ENCODE peak calls at places on chromosomes 2 and 18, in five cellular contexts. B is progenitor cell of endocrine pancreas, L is A549, A is nephron progenitor cell, H is mesothelial cell of epicardium. M is an unnamed sample.

GRCh38 chr18:55142413-55142812 is 183.2 kb upstream of the CCDC68 start:
- DNase-seq in A (no peak), H (no peak), B (no peak), L (no peak), M (no peak)

GRCh38 chr2:71150082-71150816 is 19.8 kb downstream of the MPHOSPH10 start:
- DNase-seq in H (no peak), B (no peak), L (no peak), A (no peak), M (no peak)

GRCh38 chr2:69997296-69998184 is 36.1 kb upstream of the ASPRV1 start:
- DNase-seq in L (peak), H (peak), B (no peak), A (no peak), M (no peak)

GRCh38 chr18:77948571-77948970 is 698.9 kb downstream of the GALR1 start:
- DNase-seq in B (no peak), L (no peak), H (no peak), A (no peak), M (no peak)

GRCh38 chr2:35783723-35784122 is 571.9 kb upstream of the CRIM1 start:
- DNase-seq in A (no peak), L (no peak), H (no peak), B (no peak), M (no peak)

GRCh38 chr2:189661957-189662321 is 680 bp downstream of the ASNSD1 start:
- DNase-seq in B (no peak), H (no peak), L (no peak), A (no peak), M (no peak)

GRCh38 chr2:26316041-26316440 is 29.9 kb upstream of the SELENOI start:
- DNase-seq in B (no peak), A (no peak), H (no peak), L (peak), M (no peak)

GRCh38 chr2:60453301-60453700 is 100.2 kb downstream of the BCL11A start:
- DNase-seq in B (no peak), H (peak), A (peak), L (no peak), M (no peak)

GRCh38 chr2:203328735-203329549 is 748 bp downstream of the ABI2 start:
- DNase-seq in B (no peak), A (peak), L (peak), H (peak), M (peak)

GRCh38 chr2:100194951-100195350 is 52.6 kb upstream of the AFF3 start:
- DNase-seq in L (no peak), A (no peak), H (no peak), B (no peak), M (no peak)

GRCh38 chr2:64115808-64116598 is 28.2 kb downstream of the PELI1 start:
- DNase-seq in L (no peak), B (no peak), A (no peak), H (no peak), M (no peak)

GRCh38 chr2:125656190-125656589 is 999.8 kb upstream of the GYPC start:
- DNase-seq in A (no peak), B (no peak), L (no peak), H (no peak), M (no peak)

GRCh38 chr2:132901661-132902060 is 231.7 kb upstream of the LYPD1 start:
- DNase-seq in B (no peak), L (no peak), H (no peak), A (no peak), M (no peak)

GRCh38 chr18:74944676-74945075 is 264.3 kb downstream of the PTGR3 start:
- DNase-seq in H (no peak), A (no peak), B (no peak), L (peak), M (no peak)

GRCh38 chr2:102070058-102070642 is 72.4 kb upstream of the IL1R1 start:
- DNase-seq in L (peak), H (no peak), A (no peak), B (no peak), M (no peak)

DNA sequence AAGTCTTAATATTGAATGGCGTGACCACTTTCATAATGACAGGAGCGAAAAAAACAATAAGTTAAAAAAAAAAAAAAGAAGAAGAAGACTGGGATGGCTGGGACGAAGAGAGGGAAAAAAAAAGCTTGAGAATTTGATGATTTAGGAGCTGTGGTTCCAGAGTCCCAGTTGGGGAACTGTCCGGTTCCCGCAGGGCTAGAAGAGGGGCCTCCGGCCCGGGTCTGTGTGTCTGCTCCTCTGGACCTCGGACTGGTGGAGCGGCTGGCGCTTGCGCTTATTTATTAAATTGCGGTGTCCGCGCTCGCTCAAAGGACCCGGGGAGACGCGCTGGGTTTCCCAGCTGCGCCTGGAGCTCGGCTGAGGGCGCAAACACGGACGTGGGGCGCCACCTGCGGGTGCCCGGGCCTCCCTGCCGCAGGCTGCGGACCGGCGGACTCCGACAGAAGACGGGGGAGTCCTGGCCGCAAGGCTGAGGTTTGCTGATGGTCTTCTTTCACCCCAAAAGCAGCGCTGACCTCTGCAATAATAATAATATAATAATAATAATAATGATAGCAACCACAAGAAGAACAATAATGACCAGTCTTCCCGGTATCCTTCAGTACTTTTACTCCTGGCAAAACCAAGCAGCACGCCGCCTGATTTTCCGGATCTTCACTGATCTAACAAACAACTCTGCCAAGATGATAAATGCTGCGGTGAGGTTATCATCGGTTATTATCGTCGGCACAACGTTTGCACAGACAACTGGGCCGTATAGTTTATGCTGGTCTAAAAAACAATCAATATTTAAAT is at the start of gene CBLN2:
- DNase-seq in A (peak), B (peak), L (peak), H (peak), M (peak)
- TF ChIP-seq CTCF in A (peak), B (peak), L (peak), H (peak), M (peak)

GRCh38 chr2:164617466-164617865 is 3.8 kb downstream of the GRB14 start:
- DNase-seq in L (no peak), B (no peak), H (no peak), A (no peak), M (no peak)

GRCh38 chr2:164621761-164622105 is 451 bp upstream of the GRB14 start:
- DNase-seq in A (no peak), H (no peak), L (peak), B (no peak), M (no peak)

GRCh38 chr2:164624296-164624695 is 3.0 kb upstream of the GRB14 start:
- DNase-seq in H (no peak), L (no peak), A (no peak), B (no peak), M (no peak)

GRCh38 chr2:164622338-164623106 is 1.2 kb upstream of the GRB14 start:
- DNase-seq in B (no peak), H (no peak), L (no peak), A (no peak), M (no peak)

GRCh38 chr2:164620873-164621760 is at the start of gene GRB14:
- DNase-seq in B (peak), A (peak), L (peak), H (peak), M (peak)
- TF ChIP-seq CTCF in B (peak), A (no peak), L (no peak), H (no peak), M (peak)

GRCh38 chr2:74886811-74887210 is 52.9 kb downstream of the HK2 start:
- DNase-seq in H (no peak), L (no peak), B (no peak), A (no peak), M (no peak)

GRCh38 chr2:74886251-74886650 is 52.3 kb downstream of the HK2 start:
- DNase-seq in H (no peak), A (no peak), L (no peak), B (no peak), M (peak)

GRCh38 chr2:74887445-74887951 is 53.6 kb downstream of the HK2 start:
- DNase-seq in H (no peak), L (no peak), A (no peak), B (no peak), M (no peak)

GRCh38 chr2:74889159-74889558 is 55.2 kb downstream of the HK2 start:
- DNase-seq in H (no peak), L (no peak), B (no peak), A (no peak), M (no peak)

DNA sequence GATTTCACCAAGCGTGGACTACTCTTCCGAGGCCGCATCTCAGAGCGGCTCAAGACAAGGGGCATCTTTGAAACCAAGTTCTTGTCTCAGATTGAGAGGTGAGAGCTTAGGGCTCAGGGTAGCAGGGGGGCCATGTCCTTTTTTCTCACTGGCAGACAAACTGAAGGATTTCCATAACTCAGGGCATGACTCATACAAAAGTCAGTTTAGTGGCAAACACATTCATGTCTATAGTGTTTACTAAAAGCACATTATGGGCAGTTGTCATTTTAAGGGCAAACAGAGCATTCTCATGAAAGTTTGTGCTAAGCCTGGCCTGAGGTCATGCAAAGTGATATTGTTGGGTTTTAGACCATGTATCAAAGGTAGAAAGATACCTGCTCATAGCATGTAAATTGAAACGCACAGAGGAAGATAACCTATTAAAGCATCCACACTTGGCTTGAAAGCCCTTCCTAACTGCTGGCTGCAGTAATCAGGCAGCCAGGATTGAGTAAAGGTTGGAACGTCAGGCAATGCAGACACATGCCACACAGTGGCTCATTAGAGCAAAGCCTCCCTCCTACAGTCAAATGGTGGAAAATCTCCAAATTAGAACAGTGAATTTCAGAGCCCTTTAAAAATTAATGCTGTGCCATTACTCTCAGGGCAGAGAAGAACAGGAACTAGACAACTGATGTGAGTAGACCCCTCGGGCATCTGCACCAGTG is 54.2 kb downstream of the HK2 start:
- DNase-seq in H (no peak), L (no peak), A (no peak), B (no peak), M (no peak)
- TF ChIP-seq CTCF in H (no peak), L (no peak), A (no peak), B (no peak), M (no peak)

DNA sequence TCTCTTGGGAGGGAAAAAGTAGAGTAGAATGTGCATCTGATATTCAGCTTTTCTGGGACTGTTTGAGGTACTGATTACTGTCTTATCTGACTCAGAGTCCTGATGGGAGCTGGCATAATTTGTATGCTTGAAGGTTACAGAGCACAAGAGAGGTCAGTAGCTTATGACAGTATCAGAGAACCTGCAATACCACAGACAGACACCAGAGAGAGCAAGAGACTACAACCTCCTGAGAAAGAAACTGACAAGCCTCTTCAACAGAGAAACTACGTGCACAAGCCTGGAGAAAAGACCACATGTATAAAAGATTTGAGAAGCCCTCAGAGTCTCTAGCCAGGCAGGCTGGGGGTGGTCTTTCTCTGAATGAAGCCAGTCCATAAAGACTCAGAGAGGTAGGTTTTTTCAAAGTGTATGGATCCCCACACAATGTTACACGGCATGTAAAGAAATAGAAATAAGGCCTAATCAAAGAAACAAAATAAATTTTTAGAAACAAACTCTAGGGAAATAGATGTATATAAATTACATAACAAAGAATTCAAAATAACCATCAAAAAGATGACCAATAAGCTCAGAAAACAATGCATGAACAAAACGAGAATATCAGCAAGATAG is 568.3 kb downstream of the LRRTM4 start:
- DNase-seq in B (peak), L (no peak), A (peak), H (peak), M (no peak)
- TF ChIP-seq CTCF in B (peak), L (peak), A (peak), H (peak), M (peak)

GRCh38 chr2:1688859-1689258 is 55.5 kb downstream of the PXDN start:
- DNase-seq in A (no peak), H (no peak), B (no peak), L (no peak), M (no peak)

GRCh38 chr2:1687254-1687653 is 57.1 kb downstream of the PXDN start:
- DNase-seq in B (no peak), H (no peak), A (no peak), L (no peak), M (no peak)

GRCh38 chr2:1685957-1686783 is 58.1 kb downstream of the PXDN start:
- DNase-seq in H (no peak), A (no peak), L (peak), B (no peak), M (no peak)

GRCh38 chr2:1686784-1687105 is 57.6 kb downstream of the PXDN start:
- DNase-seq in H (no peak), A (peak), B (no peak), L (no peak), M (no peak)

DNA sequence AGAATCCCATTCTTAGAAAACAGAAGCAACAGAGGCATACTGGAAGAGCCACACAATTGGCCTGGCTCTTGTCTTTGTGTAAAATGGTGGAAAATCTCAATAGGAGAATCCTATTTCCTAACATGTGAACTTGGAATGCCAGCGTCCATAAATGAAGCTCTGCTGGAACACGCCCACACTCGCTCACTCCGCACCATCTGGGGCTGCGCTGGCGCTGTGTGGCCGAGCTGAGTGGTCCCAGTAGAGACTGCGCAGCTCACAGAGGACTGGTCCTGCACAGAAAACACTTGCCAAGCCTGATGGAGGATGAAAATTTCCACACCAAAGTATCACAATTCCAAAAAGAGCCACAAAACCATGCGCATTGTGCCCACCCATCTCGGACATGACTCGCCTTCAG is 56.2 kb downstream of the PXDN start:
- DNase-seq in B (no peak), A (no peak), H (no peak), L (no peak), M (no peak)
- TF ChIP-seq CTCF in B (no peak), A (no peak), H (no peak), L (no peak), M (no peak)

M was measured in type B pancreatic cell.